ENCODE peak calls at places on chromosome 9, in eight cellular contexts. N, Y, G, B, P, S, I and F are unnamed samples.

GRCh38 chr9:71822935-71823334 is 54.6 kb upstream of the CEMIP2 start:
- DNase-seq in G (no peak), Y (no peak), N (no peak), I (no peak), S (peak), P (no peak), B (no peak), F (no peak)

GRCh38 chr9:73148447-73148937 is 3.2 kb upstream of the ANXA1 start:
- DNase-seq in P (peak), B (no peak), I (no peak), G (no peak), Y (no peak), S (no peak), N (no peak), F (no peak)

GRCh38 chr9:72041775-72042194 is 18.6 kb downstream of the C9orf57 start:
- DNase-seq in Y (no peak), I (no peak), G (peak), S (no peak), P (peak), N (peak), B (peak), F (no peak)

GRCh38 chr9:33416996-33417395 is 14.6 kb upstream of the AQP7 start:
- DNase-seq in G (no peak), Y (no peak), I (no peak), S (no peak), P (no peak), B (no peak), N (no peak), F (no peak)

GRCh38 chr9:93450817-93451761 is at the start of gene FAM120A:
- DNase-seq in N (peak), G (peak), Y (no peak), P (peak), S (peak), B (peak), I (peak), F (peak)

GRCh38 chr9:113187935-113188595 is 33.0 kb downstream of the FKBP15 start:
- DNase-seq in I (no peak), P (peak), B (no peak), Y (no peak), S (no peak), N (no peak), G (peak), F (no peak)

GRCh38 chr9:29039258-29039657 is 1466.0 kb upstream of the C9orf72 start:
- DNase-seq in N (no peak), Y (no peak), I (no peak), G (no peak), S (no peak), B (no peak), P (peak), F (no peak)

GRCh38 chr9:88742483-88742882 is 207.5 kb downstream of the NXNL2 start:
- DNase-seq in B (no peak), P (peak), I (no peak), S (no peak), Y (no peak), N (peak), G (no peak), F (no peak)

GRCh38 chr9:127753556-127753955 is 18.5 kb upstream of the TOR2A start:
- DNase-seq in I (no peak), S (no peak), P (no peak), N (no peak), G (no peak), B (no peak), Y (no peak), F (no peak)

GRCh38 chr9:6962164-6962563 is 204.4 kb downstream of the KDM4C start:
- DNase-seq in Y (no peak), S (no peak), N (no peak), I (no peak), G (no peak), P (no peak), B (no peak), F (no peak)

GRCh38 chr9:34759432-34760134 is 49.6 kb upstream of the CCL21 start:
- DNase-seq in Y (peak), P (no peak), I (no peak), G (no peak), S (no peak), B (no peak), N (no peak), F (no peak)

GRCh38 chr9:33111621-33112020 is 35.1 kb upstream of the SMU1 start:
- DNase-seq in P (no peak), B (no peak), S (peak), I (no peak), N (no peak), G (no peak), Y (no peak), F (no peak)

GRCh38 chr9:11142965-11143738 is 530.4 kb upstream of the PTPRD start:
- DNase-seq in P (no peak), N (no peak), I (no peak), S (no peak), B (no peak), Y (no peak), G (no peak), F (no peak)

GRCh38 chr9:90156318-90156717 is 486.3 kb downstream of the DIRAS2 start:
- DNase-seq in S (no peak), P (no peak), G (no peak), Y (no peak), N (no peak), I (no peak), B (no peak), F (no peak)

GRCh38 chr9:84974790-84975189 is 305.3 kb downstream of the NTRK2 start:
- DNase-seq in S (no peak), G (no peak), B (no peak), N (no peak), Y (no peak), P (no peak), I (no peak), F (no peak)

GRCh38 chr9:127664678-127665507 is 41.9 kb upstream of the CFAP157 start:
- DNase-seq in G (no peak), B (no peak), N (no peak), S (no peak), I (no peak), P (no peak), Y (no peak), F (no peak)

GRCh38 chr9:21964925-21965385 is 29.2 kb downstream of the CDKN2A start:
- DNase-seq in G (no peak), P (peak), I (no peak), S (peak), N (no peak), B (no peak), Y (no peak), F (no peak)

GRCh38 chr9:16266648-16267276 is 603.7 kb downstream of the BNC2 start:
- DNase-seq in N (no peak), I (no peak), Y (no peak), S (peak), P (no peak), G (no peak), B (no peak), F (no peak)

GRCh38 chr9:91589101-91589553 is 165.5 kb upstream of the NFIL3 start:
- DNase-seq in B (peak), P (peak), I (no peak), G (no peak), S (no peak), N (peak), Y (no peak), F (no peak)

GRCh38 chr9:104906441-104907277 is 21.3 kb downstream of the ABCA1 start:
- DNase-seq in G (peak), Y (no peak), B (peak), S (no peak), I (no peak), P (peak), N (no peak), F (no peak)

GRCh38 chr9:130835441-130836298 is 616 bp downstream of the ABL1 start:
- DNase-seq in N (peak), S (peak), I (no peak), Y (no peak), G (peak), P (peak), B (peak), F (no peak)

GRCh38 chr9:137176302-137177182 is 4.7 kb upstream of the TMEM210 start:
- DNase-seq in P (peak), I (peak), G (no peak), N (no peak), B (no peak), Y (no peak), S (peak), F (no peak)

GRCh38 chr9:37663926-37664325 is 13.2 kb downstream of the FRMPD1 start:
- DNase-seq in Y (no peak), G (no peak), N (no peak), P (no peak), I (no peak), S (no peak), B (no peak), F (no peak)

GRCh38 chr9:36174731-36175130 is 5.5 kb downstream of the CCIN start:
- DNase-seq in Y (no peak), P (no peak), S (no peak), N (no peak), G (no peak), I (no peak), B (no peak), F (no peak)

GRCh38 chr9:131813116-131813515 is 73.2 kb upstream of the RAPGEF1 start:
- DNase-seq in P (peak), Y (no peak), S (no peak), B (no peak), N (no peak), I (no peak), G (no peak), F (no peak)

GRCh38 chr9:96014078-96014477 is 138.6 kb downstream of the ERCC6L2 start:
- DNase-seq in B (no peak), S (no peak), Y (no peak), G (no peak), N (no peak), I (no peak), P (no peak), F (no peak)

GRCh38 chr9:101791938-101792337 is 53.5 kb upstream of the GRIN3A start:
- DNase-seq in N (peak), B (no peak), G (no peak), S (peak), I (peak), Y (no peak), P (peak), F (no peak)

GRCh38 chr9:74281674-74282073 is 215.5 kb upstream of the RORB start:
- DNase-seq in I (peak), B (no peak), Y (no peak), P (no peak), S (peak), N (no peak), G (no peak), F (no peak)

GRCh38 chr9:98002808-98003207 is 19.7 kb downstream of the ANP32B start:
- DNase-seq in S (no peak), P (no peak), N (peak), Y (no peak), I (no peak), B (no peak), G (no peak), F (no peak)

GRCh38 chr9:87148391-87149237 is 201.3 kb upstream of the GAS1 start:
- DNase-seq in I (no peak), G (peak), Y (peak), N (peak), S (peak), B (peak), P (peak), F (peak)

GRCh38 chr9:81852820-81853219 is 75.4 kb upstream of the SPATA31D4 start:
- DNase-seq in Y (no peak), N (no peak), S (no peak), P (no peak), G (no peak), I (no peak), B (no peak), F (no peak)

GRCh38 chr9:98519641-98520040 is 189.1 kb downstream of the GABBR2 start:
- DNase-seq in Y (no peak), I (no peak), B (no peak), G (no peak), S (no peak), P (no peak), N (no peak), F (no peak)

GRCh38 chr9:104808030-104808614 is 44.2 kb downstream of the NIPSNAP3B start:
- DNase-seq in N (peak), S (peak), P (peak), Y (peak), I (no peak), G (no peak), B (peak), F (no peak)

GRCh38 chr9:125564641-125565040 is 142.4 kb downstream of the MAPKAP1 start:
- DNase-seq in B (no peak), Y (no peak), P (peak), G (no peak), S (no peak), N (no peak), I (no peak), F (no peak)

GRCh38 chr9:125559894-125560293 is 147.1 kb downstream of the MAPKAP1 start:
- DNase-seq in B (no peak), S (no peak), I (no peak), Y (no peak), N (no peak), G (no peak), P (no peak), F (no peak)

GRCh38 chr9:125559194-125559593 is 147.8 kb downstream of the MAPKAP1 start:
- DNase-seq in N (no peak), B (no peak), P (no peak), S (no peak), Y (no peak), G (no peak), I (no peak), F (no peak)

GRCh38 chr9:125558453-125559084 is 148.4 kb downstream of the MAPKAP1 start:
- DNase-seq in B (peak), P (peak), S (peak), Y (peak), G (no peak), I (peak), N (peak), F (no peak)

DNA sequence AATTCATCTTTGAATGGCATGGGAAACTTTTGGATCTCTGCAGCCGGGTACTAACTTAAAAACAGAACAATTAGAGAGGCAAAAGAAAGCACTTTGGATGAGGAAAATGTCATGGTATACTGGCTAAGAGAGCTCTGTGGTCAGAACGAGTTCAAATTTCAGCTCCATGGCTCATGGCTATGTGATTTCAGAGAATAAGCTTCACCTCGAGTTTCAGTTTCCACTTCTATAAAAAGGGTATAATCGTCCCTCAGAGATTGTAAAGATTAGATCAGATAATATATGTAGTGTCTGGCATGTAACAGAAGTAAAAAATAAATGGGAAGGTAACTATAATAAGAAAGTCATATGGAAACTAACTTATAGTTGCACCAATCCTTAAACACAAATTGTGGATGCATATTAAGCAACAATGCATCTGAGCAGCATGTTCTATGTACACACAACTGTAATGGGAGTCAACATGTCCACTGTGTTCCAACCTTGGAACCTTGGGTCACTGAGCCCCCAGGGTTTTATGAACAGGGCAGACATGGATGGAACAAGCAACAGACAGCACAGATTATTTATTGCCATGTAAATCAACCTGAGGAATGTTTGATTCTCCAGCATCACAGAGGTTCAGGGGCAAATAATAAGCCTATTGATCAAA is 145.4 kb downstream of the MAPKAP1 start:
- DNase-seq in S (no peak), B (no peak), I (peak), Y (no peak), N (no peak), G (no peak), P (no peak), F (no peak)
- H3K27ac ChIP-seq in S (peak), B (no peak), I (no peak), Y (no peak), N (no peak), G (no peak), P (no peak), F (no peak)

DNA sequence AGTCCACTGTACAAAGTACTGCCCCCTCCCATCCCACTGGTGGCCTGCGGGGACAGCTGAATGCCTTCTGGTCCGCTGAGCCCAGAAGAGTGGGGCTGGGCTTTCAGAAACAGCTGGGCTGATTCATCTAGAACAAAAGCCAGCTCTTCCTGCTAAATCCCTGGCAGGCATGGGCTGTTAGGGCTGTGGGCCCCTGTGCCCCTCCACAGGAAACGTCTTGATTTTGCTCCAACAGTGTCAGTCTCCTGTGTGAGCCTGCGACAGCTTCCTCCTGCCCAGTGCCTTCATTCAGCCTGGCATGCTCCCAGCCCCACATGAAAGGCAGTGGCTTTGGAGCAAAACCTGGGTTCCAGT is 6.9 kb upstream of the GSN start:
- DNase-seq in B (no peak), P (peak), I (no peak), G (no peak), S (peak), N (peak), Y (peak), F (no peak)
- H3K27ac ChIP-seq in B (no peak), P (no peak), I (no peak), G (no peak), S (no peak), N (peak), Y (no peak), F (no peak)

DNA sequence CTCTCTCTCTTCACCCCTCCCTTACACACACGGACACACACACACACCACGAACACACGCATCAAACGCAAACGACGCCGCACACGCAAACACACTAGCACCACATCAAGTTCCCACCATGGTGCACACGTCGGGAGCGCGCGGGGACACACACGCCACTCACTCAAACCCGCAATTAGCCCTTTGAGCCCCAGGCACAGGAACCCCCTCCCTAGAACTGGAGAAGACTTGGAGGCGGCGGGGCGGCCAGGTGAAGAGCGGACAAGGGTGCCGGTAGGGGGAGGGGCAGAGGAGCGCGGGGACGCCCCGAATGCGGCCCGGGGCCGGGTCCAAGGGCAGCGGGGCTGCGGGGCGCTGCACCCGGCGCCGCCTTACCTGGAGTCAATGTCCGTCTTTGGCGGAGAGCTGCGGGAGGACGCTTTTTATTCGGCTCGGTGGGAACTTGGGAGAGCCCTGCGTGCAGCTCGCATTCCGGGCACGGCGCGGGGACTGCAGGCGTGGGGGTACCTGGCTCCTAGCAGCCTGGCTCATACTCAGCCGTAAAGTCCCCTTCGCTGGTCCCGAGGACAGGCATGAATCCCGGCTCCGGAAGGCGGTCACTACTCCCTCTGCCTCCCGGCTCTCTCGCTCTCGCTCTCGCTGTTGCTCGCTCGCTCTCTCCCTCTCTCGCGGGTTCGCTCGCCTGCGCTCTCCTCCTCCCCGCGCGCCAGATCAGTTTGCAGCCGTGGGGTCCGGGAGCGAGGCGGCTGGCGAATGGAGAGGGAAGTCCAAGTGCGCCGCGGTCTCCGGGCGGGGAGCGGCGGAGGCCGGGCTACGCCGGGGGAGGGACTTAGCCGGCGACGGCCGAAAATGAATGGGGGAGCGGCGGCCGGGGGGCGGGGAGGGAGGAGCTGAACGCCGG is at the start of gene BRINP1:
- DNase-seq in N (peak), S (peak), G (no peak), I (no peak), Y (peak), B (no peak), P (peak), F (no peak)
- H3K27ac ChIP-seq in N (no peak), S (no peak), G (no peak), I (no peak), Y (peak), B (no peak), P (no peak), F (no peak)

DNA sequence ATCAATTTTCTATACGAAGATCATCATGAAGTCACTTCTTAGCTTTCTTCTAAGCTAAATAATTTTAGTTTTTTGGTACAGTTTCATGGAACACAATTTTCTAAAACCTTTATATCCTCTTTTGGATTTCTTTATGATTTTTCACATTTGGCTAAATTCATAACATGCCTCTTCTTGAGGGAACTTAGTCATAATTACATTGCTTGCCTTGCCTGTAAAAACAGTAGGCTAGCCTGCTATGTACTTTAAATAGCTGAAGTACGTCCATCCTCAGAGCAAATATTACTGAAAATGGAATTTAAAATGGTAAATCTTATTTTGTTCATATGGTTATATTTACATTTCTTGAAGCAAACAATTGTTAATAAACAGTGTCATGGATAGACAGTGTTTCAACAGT is 225.0 kb downstream of the VPS13A start:
- DNase-seq in B (no peak), Y (no peak), I (no peak), G (no peak), N (no peak), S (no peak), P (peak), F (no peak)
- H3K27ac ChIP-seq in B (no peak), Y (no peak), I (no peak), G (no peak), N (no peak), S (no peak), P (no peak), F (no peak)

DNA sequence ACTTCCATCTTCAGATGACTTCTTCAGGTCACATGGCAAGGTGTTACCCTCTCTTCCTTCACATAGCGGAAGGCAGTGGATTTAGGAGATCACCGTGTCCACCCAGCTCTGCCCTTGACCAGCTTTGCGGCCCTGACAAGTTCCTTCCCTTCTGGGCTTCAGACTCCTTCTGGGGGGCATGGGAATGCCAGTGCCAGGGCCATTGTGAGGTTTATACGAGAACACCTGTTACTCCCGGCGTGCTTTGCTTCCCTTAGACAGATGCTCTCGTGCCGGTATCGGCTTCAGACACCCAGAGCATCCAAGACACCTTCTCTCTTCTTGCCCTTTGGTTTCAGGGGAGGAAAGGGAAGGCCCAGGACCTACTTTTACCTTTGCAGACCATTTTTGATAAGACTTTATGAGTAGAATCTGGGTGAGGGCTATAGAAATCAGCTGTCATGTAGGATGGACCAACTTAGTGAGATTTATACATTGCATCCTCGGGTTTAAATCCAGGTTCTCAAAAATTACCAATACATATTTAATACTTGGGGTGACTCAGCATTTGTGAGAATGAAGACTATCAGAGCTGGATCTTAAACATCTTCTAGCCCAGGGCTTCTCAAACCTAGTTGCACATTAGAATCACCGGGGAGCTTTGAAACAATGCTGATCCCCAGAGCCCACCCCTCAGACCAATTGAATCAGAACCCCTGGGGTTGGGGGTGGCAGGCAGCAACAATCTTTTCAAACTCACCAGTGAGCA is 138.2 kb downstream of the MVB12B start:
- DNase-seq in G (peak), Y (peak), N (no peak), P (no peak), I (no peak), S (no peak), B (no peak), F (no peak)
- H3K27ac ChIP-seq in G (no peak), Y (no peak), N (no peak), P (no peak), I (no peak), S (no peak), B (no peak), F (no peak)

GRCh38 chr9:69122391-69123141 is 51.5 kb upstream of the TJP2 start:
- DNase-seq in I (peak), S (peak), Y (peak), N (peak), G (no peak), B (no peak), P (peak), F (no peak)
- H3K27ac ChIP-seq in I (peak), S (peak), Y (peak), N (peak), G (peak), B (peak), P (peak), F (peak)